ENCODE peak calls at places on chromosomes 2 and 18, in four cellular contexts. One of them, this sample, is unnamed.

GRCh38 chr2:238167761-238168160 is 9.0 kb downstream of the ERFE start:
- DNase-seq in epithelial cell of esophagus: no peak
- DNase-seq in heart right ventricle: no peak
- DNase-seq in choroid plexus epithelial cell: peak
- DNase-seq in this sample: peak

GRCh38 chr2:166727105-166727504 is 161.2 kb upstream of the XIRP2 start:
- DNase-seq in epithelial cell of esophagus: no peak
- DNase-seq in heart right ventricle: no peak
- DNase-seq in choroid plexus epithelial cell: no peak
- DNase-seq in this sample: no peak

GRCh38 chr2:62217421-62217820 is 21.5 kb downstream of the B3GNT2 start:
- DNase-seq in choroid plexus epithelial cell: peak
- DNase-seq in epithelial cell of esophagus: no peak
- DNase-seq in heart right ventricle: no peak
- DNase-seq in this sample: no peak

GRCh38 chr2:86038291-86039081 is 67.2 kb downstream of the POLR1A start:
- DNase-seq in choroid plexus epithelial cell: peak
- DNase-seq in heart right ventricle: no peak
- DNase-seq in epithelial cell of esophagus: no peak
- DNase-seq in this sample: no peak

GRCh38 chr2:66481100-66481549 is 46.2 kb downstream of the MEIS1 start:
- DNase-seq in choroid plexus epithelial cell: peak
- DNase-seq in epithelial cell of esophagus: peak
- DNase-seq in heart right ventricle: peak
- DNase-seq in this sample: peak

GRCh38 chr2:96138146-96139145 is at the start of gene ASTL:
- DNase-seq in heart right ventricle: no peak
- DNase-seq in epithelial cell of esophagus: peak
- DNase-seq in choroid plexus epithelial cell: peak
- DNase-seq in this sample: peak

GRCh38 chr18:47050468-47050867 is 15.0 kb upstream of the ELOA2 start:
- DNase-seq in choroid plexus epithelial cell: peak
- DNase-seq in epithelial cell of esophagus: peak
- DNase-seq in heart right ventricle: no peak
- DNase-seq in this sample: peak

GRCh38 chr2:234206738-234207137 is 156.2 kb downstream of the SPP2 start:
- DNase-seq in epithelial cell of esophagus: no peak
- DNase-seq in choroid plexus epithelial cell: no peak
- DNase-seq in heart right ventricle: no peak
- DNase-seq in this sample: no peak

GRCh38 chr2:191636235-191636543 is 41.7 kb upstream of the NABP1 start:
- DNase-seq in epithelial cell of esophagus: peak
- DNase-seq in choroid plexus epithelial cell: peak
- DNase-seq in heart right ventricle: no peak
- DNase-seq in this sample: peak

GRCh38 chr2:202494300-202494699 is 118.2 kb downstream of the BMPR2 start:
- DNase-seq in heart right ventricle: peak
- DNase-seq in epithelial cell of esophagus: peak
- DNase-seq in choroid plexus epithelial cell: peak
- DNase-seq in this sample: peak

GRCh38 chr18:55322176-55322735 is 265.7 kb downstream of the TCF4 start:
- DNase-seq in heart right ventricle: peak
- DNase-seq in epithelial cell of esophagus: peak
- DNase-seq in choroid plexus epithelial cell: peak
- DNase-seq in this sample: peak

GRCh38 chr2:37168217-37168981 is 11.6 kb upstream of the EIF2AK2 start:
- DNase-seq in heart right ventricle: no peak
- DNase-seq in choroid plexus epithelial cell: peak
- DNase-seq in epithelial cell of esophagus: peak
- DNase-seq in this sample: peak

GRCh38 chr2:16139663-16140610 is 199.6 kb downstream of the MYCN start:
- DNase-seq in heart right ventricle: no peak
- DNase-seq in choroid plexus epithelial cell: no peak
- DNase-seq in epithelial cell of esophagus: peak
- DNase-seq in this sample: no peak

GRCh38 chr2:41937464-41937861 is 110.4 kb upstream of the PKDCC start:
- DNase-seq in choroid plexus epithelial cell: no peak
- DNase-seq in epithelial cell of esophagus: no peak
- DNase-seq in heart right ventricle: no peak
- DNase-seq in this sample: peak

GRCh38 chr2:234446404-234447076 is 50.3 kb downstream of the ARL4C start:
- DNase-seq in epithelial cell of esophagus: peak
- DNase-seq in choroid plexus epithelial cell: peak
- DNase-seq in heart right ventricle: peak
- DNase-seq in this sample: no peak

GRCh38 chr2:25159947-25160346 is 8.4 kb downstream of the POMC start:
- DNase-seq in choroid plexus epithelial cell: no peak
- DNase-seq in heart right ventricle: no peak
- DNase-seq in epithelial cell of esophagus: no peak
- DNase-seq in this sample: peak

GRCh38 chr2:201992960-201993359 is 40.7 kb upstream of the FZD7 start:
- DNase-seq in choroid plexus epithelial cell: no peak
- DNase-seq in heart right ventricle: no peak
- DNase-seq in epithelial cell of esophagus: peak
- DNase-seq in this sample: no peak

GRCh38 chr2:5520352-5520996 is 171.7 kb upstream of the SOX11 start:
- DNase-seq in heart right ventricle: peak
- DNase-seq in choroid plexus epithelial cell: peak
- DNase-seq in epithelial cell of esophagus: no peak
- DNase-seq in this sample: no peak

GRCh38 chr2:68742638-68743037 is 8.0 kb downstream of the ARHGAP25 start:
- DNase-seq in choroid plexus epithelial cell: no peak
- DNase-seq in heart right ventricle: no peak
- DNase-seq in epithelial cell of esophagus: no peak
- DNase-seq in this sample: no peak

GRCh38 chr18:53261241-53261640 is 921.2 kb downstream of the DCC start:
- DNase-seq in epithelial cell of esophagus: no peak
- DNase-seq in choroid plexus epithelial cell: no peak
- DNase-seq in heart right ventricle: no peak
- DNase-seq in this sample: no peak

DNA sequence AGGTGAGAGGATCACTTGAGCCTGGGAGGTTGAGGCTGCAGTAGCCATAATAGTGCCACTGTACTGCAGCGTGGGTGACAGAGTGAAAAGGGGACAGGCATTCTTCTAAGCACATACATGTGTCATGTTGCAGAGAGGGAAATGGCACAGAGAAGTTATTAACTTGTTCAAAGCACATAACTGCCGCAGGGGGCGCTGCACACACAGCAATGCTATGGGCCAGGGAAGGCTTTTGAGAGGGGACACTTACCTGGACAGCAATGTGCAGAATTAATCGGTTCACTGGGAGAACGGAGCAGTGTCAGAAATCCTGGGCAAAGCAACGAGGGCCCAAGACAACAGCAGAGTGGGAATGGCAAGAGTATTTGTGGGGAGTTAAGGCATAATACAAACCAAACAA is 2.4 kb downstream of the SCYGR8 start:
- DNase-seq in heart right ventricle: no peak
- DNase-seq in epithelial cell of esophagus: peak
- DNase-seq in choroid plexus epithelial cell: no peak
- DNase-seq in this sample: peak
- TF ChIP-seq CTCF in heart right ventricle: peak
- TF ChIP-seq CTCF in epithelial cell of esophagus: peak
- TF ChIP-seq CTCF in choroid plexus epithelial cell: peak
- TF ChIP-seq CTCF in this sample: peak

DNA sequence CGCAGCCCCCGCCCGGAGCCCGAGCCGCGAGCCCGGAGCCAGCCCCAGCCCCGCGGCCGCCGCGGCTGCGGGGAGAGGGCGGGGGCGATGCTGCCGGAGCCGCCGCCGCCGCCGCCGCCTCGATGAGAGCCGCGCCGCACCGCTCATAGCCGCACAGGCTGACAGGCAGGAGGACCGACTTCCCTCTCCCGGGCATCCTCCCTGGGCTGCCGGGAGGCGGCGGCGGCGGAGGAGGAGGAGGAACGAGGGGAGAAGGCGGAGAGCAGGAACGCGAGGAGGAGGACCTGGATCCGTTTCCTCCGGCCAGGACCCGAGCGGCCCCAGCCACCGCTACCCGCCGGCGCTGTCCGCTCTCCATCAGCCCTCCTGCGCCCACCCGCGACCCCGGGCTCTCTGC is 370 bp downstream of the KLHL29 start:
- DNase-seq in epithelial cell of esophagus: peak
- DNase-seq in choroid plexus epithelial cell: peak
- DNase-seq in heart right ventricle: no peak
- DNase-seq in this sample: peak
- H3K4me3 ChIP-seq in epithelial cell of esophagus: peak
- H3K4me3 ChIP-seq in choroid plexus epithelial cell: peak
- H3K4me3 ChIP-seq in heart right ventricle: peak
- H3K4me3 ChIP-seq in this sample: peak

GRCh38 chr18:9232977-9233376 is 96.4 kb downstream of the ANKRD12 start:
- DNase-seq in choroid plexus epithelial cell: no peak
- DNase-seq in heart right ventricle: no peak
- DNase-seq in epithelial cell of esophagus: no peak
- DNase-seq in this sample: no peak
- TF ChIP-seq CTCF in choroid plexus epithelial cell: no peak
- TF ChIP-seq CTCF in heart right ventricle: no peak
- TF ChIP-seq CTCF in epithelial cell of esophagus: no peak
- TF ChIP-seq CTCF in this sample: no peak

GRCh38 chr2:65420712-65421431 is 11.5 kb downstream of the SPRED2 start:
- DNase-seq in epithelial cell of esophagus: peak
- DNase-seq in choroid plexus epithelial cell: peak
- DNase-seq in heart right ventricle: peak
- DNase-seq in this sample: peak
- H3K4me3 ChIP-seq in epithelial cell of esophagus: no peak
- H3K4me3 ChIP-seq in choroid plexus epithelial cell: no peak
- H3K4me3 ChIP-seq in heart right ventricle: no peak
- H3K4me3 ChIP-seq in this sample: no peak

DNA sequence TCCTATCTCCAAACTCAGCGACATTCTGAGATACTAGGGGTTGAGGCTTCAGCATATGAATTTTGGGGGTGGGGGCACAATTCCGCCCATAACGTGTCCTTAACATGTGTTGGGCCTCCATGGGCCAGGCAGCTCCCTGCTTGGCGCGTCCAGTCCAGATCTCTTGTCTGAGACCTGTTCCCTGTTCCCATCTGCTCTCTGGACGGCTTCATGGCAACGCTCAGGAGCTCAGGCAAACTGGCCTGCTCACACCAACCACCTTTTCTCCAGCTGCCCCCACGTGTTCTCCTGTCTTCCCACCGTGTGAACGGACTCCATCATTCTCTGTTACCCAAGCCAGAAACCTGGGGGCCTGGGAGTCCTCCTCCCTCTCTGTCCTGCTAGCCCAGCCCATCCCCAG is 36.4 kb downstream of the ACKR3 start:
- DNase-seq in choroid plexus epithelial cell: no peak
- DNase-seq in epithelial cell of esophagus: no peak
- DNase-seq in heart right ventricle: no peak
- DNase-seq in this sample: no peak
- TF ChIP-seq CTCF in choroid plexus epithelial cell: no peak
- TF ChIP-seq CTCF in epithelial cell of esophagus: no peak
- TF ChIP-seq CTCF in heart right ventricle: no peak
- TF ChIP-seq CTCF in this sample: no peak

GRCh38 chr2:101909760-101910159 is 82.0 kb upstream of the IL1R2 start:
- DNase-seq in epithelial cell of esophagus: no peak
- DNase-seq in choroid plexus epithelial cell: no peak
- DNase-seq in heart right ventricle: no peak
- DNase-seq in this sample: no peak

DNA sequence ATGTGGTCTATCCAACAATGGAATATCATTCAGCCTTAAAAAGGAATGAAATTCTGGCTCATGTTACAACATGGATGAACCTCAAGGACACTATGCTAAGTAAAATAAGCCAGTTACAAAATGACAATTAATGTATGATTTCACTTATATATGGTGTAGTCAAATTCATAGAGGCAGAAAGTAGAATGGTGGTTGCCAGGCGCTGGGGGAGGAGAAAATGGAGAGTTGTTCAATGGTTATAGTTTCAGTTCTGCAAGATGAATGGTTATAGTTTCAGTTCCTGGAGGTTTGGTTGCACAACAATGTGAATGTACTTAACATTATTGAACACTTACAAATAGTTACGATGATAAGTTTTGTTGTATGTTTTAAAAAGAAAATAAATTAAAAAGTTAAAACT is 79.2 kb upstream of the IL1R2 start:
- DNase-seq in heart right ventricle: no peak
- DNase-seq in choroid plexus epithelial cell: no peak
- DNase-seq in epithelial cell of esophagus: no peak
- DNase-seq in this sample: no peak
- H3K4me3 ChIP-seq in heart right ventricle: no peak
- H3K4me3 ChIP-seq in choroid plexus epithelial cell: no peak
- H3K4me3 ChIP-seq in epithelial cell of esophagus: no peak
- H3K4me3 ChIP-seq in this sample: no peak

DNA sequence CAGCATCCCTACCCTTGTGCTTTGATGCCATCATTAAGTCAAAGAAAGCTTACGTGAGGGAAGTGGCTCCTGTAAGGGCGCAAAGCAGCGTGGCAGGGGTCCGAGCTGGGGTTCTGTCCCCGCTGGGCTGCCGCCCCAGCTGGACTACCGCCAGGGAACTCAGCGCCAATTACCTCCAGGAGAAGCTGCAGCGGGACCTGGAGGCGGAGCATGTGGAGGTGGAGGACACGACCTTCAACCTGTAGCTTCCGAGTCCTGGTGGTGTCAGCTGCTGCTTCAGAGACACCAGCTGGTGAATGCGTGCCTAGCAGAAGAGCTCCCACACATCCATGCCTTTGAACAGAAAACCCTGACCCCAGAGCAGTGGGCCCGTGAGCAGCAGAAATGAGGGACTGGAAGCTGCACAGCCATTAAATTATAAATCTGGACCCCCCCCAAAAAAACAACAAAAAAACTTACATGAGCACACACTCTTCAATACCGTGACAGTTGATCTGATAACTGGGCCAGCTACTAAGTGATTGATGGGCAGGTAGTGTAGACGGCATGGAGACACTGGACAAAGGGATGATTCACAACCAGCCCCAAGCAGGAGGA is 20.1 kb upstream of the YES1 start:
- DNase-seq in choroid plexus epithelial cell: peak
- DNase-seq in epithelial cell of esophagus: no peak
- DNase-seq in heart right ventricle: no peak
- DNase-seq in this sample: no peak
- TF ChIP-seq CTCF in choroid plexus epithelial cell: peak
- TF ChIP-seq CTCF in epithelial cell of esophagus: no peak
- TF ChIP-seq CTCF in heart right ventricle: no peak
- TF ChIP-seq CTCF in this sample: peak

DNA sequence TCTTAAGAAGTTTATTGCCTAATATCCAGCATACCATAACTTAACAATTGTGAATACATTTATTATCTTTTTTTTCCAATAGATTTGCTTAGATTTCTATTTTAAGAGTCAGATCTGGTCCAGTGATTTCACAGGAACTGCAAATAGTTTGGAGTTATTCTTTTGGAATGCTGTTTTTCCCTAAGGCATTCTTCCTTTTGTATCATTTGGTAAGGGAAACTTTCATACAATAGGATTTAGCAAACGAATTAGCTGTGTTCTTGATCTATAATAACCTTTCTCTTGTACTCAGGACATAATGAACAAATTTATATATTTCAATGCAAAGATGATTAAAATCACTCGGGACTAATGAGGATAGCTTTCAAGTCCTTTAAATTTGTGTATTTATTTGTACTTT is 201.6 kb downstream of the ERBB4 start:
- DNase-seq in choroid plexus epithelial cell: no peak
- DNase-seq in epithelial cell of esophagus: peak
- DNase-seq in heart right ventricle: no peak
- DNase-seq in this sample: no peak
- H3K4me3 ChIP-seq in choroid plexus epithelial cell: no peak
- H3K4me3 ChIP-seq in epithelial cell of esophagus: no peak
- H3K4me3 ChIP-seq in heart right ventricle: no peak
- H3K4me3 ChIP-seq in this sample: no peak

This sample was measured in fibroblast of pulmonary artery.